ENCODE peak calls at places on chromosomes 7 and 10, in seven cellular contexts. B is T-cell, C is Kasumi-1, O is transverse colon, V is amniotic epithelial cell, D is M059J, T is T-helper 17 cell. Y is an unnamed sample.
A peak's percentile ranks its signal among the peaks of the same experiment; 100 is the strongest.

GRCh38 chr7:74262639-74263398 is 8.6 kb upstream of the RFC2 start:
- DNase-seq in B (no peak), C (no peak), O (no peak), V (no peak), D (no peak), T (no peak), Y (no peak)

GRCh38 chr10:111936143-111936542 is 247.4 kb downstream of the GPAM start:
- DNase-seq in B (no peak), C (no peak), O (no peak), V (no peak), D (no peak), T (no peak), Y (no peak)

GRCh38 chr7:131488361-131488760 is 68.1 kb downstream of the PODXL start:
- DNase-seq in B (no peak), C (peak; percentile 50), O (no peak), V (no peak), D (no peak), T (no peak), Y (no peak)

GRCh38 chr10:65358565-65358964 is 1567.3 kb upstream of the LRRTM3 start:
- DNase-seq in B (no peak), C (peak; percentile 60), O (no peak), V (peak; percentile 7), D (peak; percentile 1), T (no peak), Y (no peak)

GRCh38 chr10:97676770-97677581 is 10.1 kb downstream of the AVPI1 start:
- DNase-seq in B (peak; percentile 35), C (peak; percentile 86), O (peak; percentile 53), V (peak; percentile 55), D (peak; percentile 44), T (peak; percentile 24), Y (no peak)

GRCh38 chr10:48611133-48611532 is 6.3 kb upstream of the ARHGAP22 start:
- DNase-seq in B (no peak), C (no peak), O (no peak), V (no peak), D (no peak), T (no peak), Y (no peak)

GRCh38 chr10:97705006-97705670 is 8.4 kb upstream of the MARVELD1 start:
- DNase-seq in B (no peak), C (no peak), O (no peak), V (no peak), D (no peak), T (no peak), Y (no peak)

GRCh38 chr7:128705891-128706333 is 33.2 kb upstream of the CALU start:
- DNase-seq in B (no peak), C (no peak), O (no peak), V (no peak), D (peak; percentile 70), T (no peak), Y (no peak)

GRCh38 chr10:50310560-50311174 is 59.4 kb upstream of the ASAH2 start:
- DNase-seq in B (no peak), C (peak; percentile 86), O (peak; percentile 18), V (no peak), D (peak; percentile 15), T (no peak), Y (peak; percentile 30)

GRCh38 chr7:33418251-33418701 is 288.9 kb downstream of the BBS9 start:
- DNase-seq in B (no peak), C (no peak), O (no peak), V (peak; percentile 82), D (peak; percentile 80), T (no peak), Y (peak; percentile 47)

GRCh38 chr7:141960687-141961422 is 12.7 kb downstream of the TAS2R38 start:
- DNase-seq in B (no peak), C (peak; percentile 84), O (no peak), V (no peak), D (no peak), T (no peak), Y (no peak)

GRCh38 chr10:79038841-79039201 is 29.9 kb upstream of the ZMIZ1 start:
- DNase-seq in B (no peak), C (no peak), O (no peak), V (no peak), D (no peak), T (no peak), Y (peak; percentile 38)

GRCh38 chr7:25776737-25777109 is 375.3 kb upstream of the NFE2L3 start:
- DNase-seq in B (no peak), C (no peak), O (no peak), V (no peak), D (no peak), T (no peak), Y (no peak)

GRCh38 chr10:22461891-22462290 is 116.6 kb downstream of the SPAG6 start:
- DNase-seq in B (no peak), C (no peak), O (no peak), V (peak; percentile 8), D (no peak), T (no peak), Y (no peak)

GRCh38 chr7:5225616-5226290 is 35.7 kb downstream of the WIPI2 start:
- DNase-seq in B (no peak), C (no peak), O (no peak), V (no peak), D (no peak), T (no peak), Y (no peak)

GRCh38 chr10:128124813-128125403 is 1.3 kb downstream of the MKI67 start:
- DNase-seq in B (no peak), C (peak; percentile 58), O (peak; percentile 11), V (no peak), D (peak; percentile 29), T (no peak), Y (no peak)

GRCh38 chr7:2175514-2175913 is 57.2 kb downstream of the MAD1L1 start:
- DNase-seq in B (no peak), C (peak; percentile 1), O (no peak), V (peak; percentile 97), D (peak; percentile 98), T (no peak), Y (no peak)

GRCh38 chr10:89249066-89249465 is 2.5 kb downstream of the LIPA start:
- DNase-seq in B (no peak), C (no peak), O (no peak), V (no peak), D (no peak), T (no peak), Y (no peak)

GRCh38 chr10:21526184-21526951 is 886 bp upstream of the SKIDA1 start:
- DNase-seq in B (peak; percentile 55), C (peak; percentile 90), O (peak; percentile 70), V (peak; percentile 43), D (peak; percentile 76), T (peak; percentile 51), Y (no peak)

GRCh38 chr7:101622609-101623178 is 6.4 kb downstream of the MYL10 start:
- DNase-seq in B (no peak), C (no peak), O (no peak), V (no peak), D (no peak), T (no peak), Y (no peak)

GRCh38 chr7:101537205-101537604 is 91.9 kb downstream of the MYL10 start:
- DNase-seq in B (no peak), C (no peak), O (no peak), V (peak; percentile 40), D (peak; percentile 96), T (no peak), Y (no peak)

GRCh38 chr7:152636436-152636835 is 39.5 kb downstream of the XRCC2 start:
- DNase-seq in B (no peak), C (no peak), O (no peak), V (no peak), D (no peak), T (no peak), Y (no peak)

GRCh38 chr7:66840316-66840715 is 80.7 kb upstream of the TMEM248 start:
- DNase-seq in B (no peak), C (no peak), O (no peak), V (no peak), D (no peak), T (no peak), Y (no peak)

GRCh38 chr7:16905300-16906044 is 23.7 kb upstream of the AGR3 start:
- DNase-seq in B (no peak), C (no peak), O (no peak), V (peak; percentile 56), D (peak; percentile 32), T (no peak), Y (peak; percentile 45)

GRCh38 chr7:158931899-158932298 is 75.5 kb downstream of the DYNC2I1 start:
- DNase-seq in B (no peak), C (no peak), O (no peak), V (no peak), D (no peak), T (no peak), Y (no peak)

GRCh38 chr10:120131183-120131582 is 238.7 kb downstream of the SEC23IP start:
- DNase-seq in B (no peak), C (peak; percentile 44), O (no peak), V (peak; percentile 13), D (peak; percentile 28), T (no peak), Y (peak; percentile 48)

GRCh38 chr10:78214931-78215330 is 181.3 kb downstream of the RPS24 start:
- DNase-seq in B (no peak), C (no peak), O (no peak), V (no peak), D (no peak), T (no peak), Y (no peak)

GRCh38 chr7:128827971-128828711 is 2.1 kb upstream of the FLNC start:
- DNase-seq in B (no peak), C (no peak), O (no peak), V (peak; percentile 85), D (peak; percentile 92), T (no peak), Y (no peak)

GRCh38 chr7:148699772-148700629 is 1.3 kb downstream of the CUL1 start:
- DNase-seq in B (no peak), C (peak; percentile 63), O (no peak), V (peak; percentile 19), D (peak; percentile 49), T (no peak), Y (no peak)

GRCh38 chr10:119441151-119441821 is 101.2 kb downstream of the RGS10 start:
- DNase-seq in B (no peak), C (no peak), O (no peak), V (peak; percentile 88), D (peak; percentile 60), T (no peak), Y (no peak)

GRCh38 chr7:136489808-136490207 is 378.6 kb upstream of the CHRM2 start:
- DNase-seq in B (no peak), C (no peak), O (no peak), V (no peak), D (no peak), T (no peak), Y (no peak)

GRCh38 chr7:28592861-28593260 is 180.5 kb downstream of the CREB5 start:
- DNase-seq in B (no peak), C (no peak), O (no peak), V (no peak), D (no peak), T (no peak), Y (no peak)

GRCh38 chr7:111663771-111664170 is 101.5 kb upstream of the IMMP2L start:
- DNase-seq in B (no peak), C (no peak), O (no peak), V (no peak), D (no peak), T (no peak), Y (no peak)

GRCh38 chr10:28564905-28565304 is 32.0 kb downstream of the WAC start:
- DNase-seq in B (no peak), C (peak; percentile 30), O (no peak), V (no peak), D (no peak), T (no peak), Y (no peak)

Y was measured in iPS DF 19.7.